ENCODE peak calls at places on chromosomes 2 and 18, in five cellular contexts. D is cardiac muscle cell, X is A549, C is neural progenitor cell, Q is stomach. V is an unnamed sample. For H3K4me1, the result is how much of the 10 kb centered on the place peaks cover.

GRCh38 chr2:219171231-219171651 is 1.4 kb upstream of the SLC23A3 start:
- DNase-seq in D (peak), X (peak), C (peak), Q (no peak), V (peak)

GRCh38 chr2:215598376-215598975 is 162.6 kb upstream of the FN1 start:
- DNase-seq in D (no peak), X (no peak), C (no peak), Q (no peak), V (no peak)

GRCh38 chr2:26382534-26382933 is 19.2 kb upstream of the DRC1 start:
- DNase-seq in D (no peak), X (no peak), C (no peak), Q (no peak), V (no peak)

GRCh38 chr18:45505497-45506206 is 109.6 kb upstream of the SLC14A2 start:
- DNase-seq in D (peak), X (no peak), C (no peak), Q (no peak), V (no peak)

GRCh38 chr18:34718610-34719009 is 8.5 kb downstream of the DTNA start:
- DNase-seq in D (no peak), X (no peak), C (no peak), Q (no peak), V (no peak)

GRCh38 chr2:36650031-36650430 is 46.5 kb upstream of the VIT start:
- DNase-seq in D (peak), X (peak), C (no peak), Q (no peak), V (peak)

GRCh38 chr2:166074430-166074829 is 53.4 kb downstream of the SCN1A start:
- DNase-seq in D (no peak), X (no peak), C (no peak), Q (no peak), V (peak)

GRCh38 chr2:25590921-25591505 is 82.4 kb downstream of the DTNB start:
- DNase-seq in D (no peak), X (no peak), C (peak), Q (no peak), V (no peak)

GRCh38 chr2:201196003-201196402 is 13.1 kb downstream of the CASP10 start:
- DNase-seq in D (no peak), X (no peak), C (no peak), Q (no peak), V (no peak)
- H3K4me1 ChIP-seq in D (under half), X (under half), C (under half), Q (under half), V (under half)

DNA sequence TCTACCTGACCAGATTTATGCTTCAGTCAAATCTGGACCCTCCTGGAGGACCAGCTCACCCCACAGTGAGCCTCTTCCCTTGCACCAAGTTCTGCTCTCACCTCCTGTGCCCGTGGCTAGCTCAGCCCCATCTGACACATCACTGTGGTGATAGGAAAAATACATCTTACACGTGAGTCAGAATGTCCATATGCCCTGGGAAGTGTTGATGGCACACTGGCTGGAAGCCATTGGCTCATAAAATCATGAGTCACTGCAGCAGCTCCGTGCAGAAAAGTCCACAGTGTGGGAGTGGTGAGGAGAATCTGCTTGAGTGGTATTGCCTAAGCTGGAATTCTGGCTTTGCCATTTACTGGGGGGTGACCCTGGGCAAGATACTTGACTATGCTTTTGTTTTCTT is 42.6 kb upstream of the RAPGEF4 start:
- DNase-seq in D (peak), X (peak), C (no peak), Q (peak), V (peak)
- H3K4me3 ChIP-seq in D (no peak), X (no peak), C (no peak), Q (no peak), V (no peak)

GRCh38 chr2:207763308-207763707 is 6.4 kb downstream of the FZD5 start:
- DNase-seq in D (no peak), X (no peak), C (no peak), Q (no peak), V (no peak)
- H3K4me1 ChIP-seq in D (under half), X (under half), C (under half), Q (half or more), V (under half)

DNA sequence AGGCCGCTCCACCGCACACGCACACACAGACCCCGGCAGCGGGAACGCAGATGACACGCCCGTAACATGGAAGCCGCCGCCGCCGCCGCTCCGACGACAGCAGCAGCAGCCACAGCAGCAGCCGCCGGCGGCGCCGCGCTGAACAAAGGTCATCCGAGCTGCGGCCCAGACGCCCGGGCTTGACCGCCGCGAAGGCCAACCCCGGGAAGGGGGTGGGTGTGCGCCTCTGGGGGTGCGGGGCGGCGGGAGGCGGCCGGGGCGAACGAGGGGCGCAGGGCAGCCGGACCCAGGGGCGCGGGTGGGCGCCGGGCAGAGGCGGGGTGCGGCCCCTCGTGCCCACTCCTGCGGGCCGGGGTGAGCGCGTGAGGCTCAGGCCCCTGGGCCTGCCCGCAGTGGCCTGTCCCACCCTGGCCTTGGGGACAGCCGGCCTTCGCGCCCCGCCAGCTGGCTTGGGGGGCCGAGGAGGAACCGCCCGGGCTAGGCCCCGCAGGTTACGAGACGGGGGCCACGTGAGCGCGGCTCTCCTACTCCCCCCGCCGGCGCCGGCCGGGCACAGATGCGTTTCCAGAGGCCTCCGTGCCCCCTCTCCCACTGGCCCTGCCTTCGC is 1.0 kb upstream of the ZNF532 start:
- DNase-seq in D (peak), X (no peak), C (peak), Q (peak), V (peak)
- H3K4me3 ChIP-seq in D (peak), X (peak), C (peak), Q (peak), V (peak)